ENCODE peak calls at places on chromosomes 12 and 14, in seven cellular contexts. P is HEK293T, C is heart right ventricle, T is AG08396, V is natural killer cell, R is keratinocyte, A is amygdala. U is an unnamed sample.
A peak's percentile ranks its signal among the peaks of the same experiment; 100 is the strongest.

GRCh38 chr14:26870096-26870495 is 272.3 kb upstream of the NOVA1 start:
- DNase-seq in A (no peak), C (no peak), V (no peak), R (no peak), P (no peak), T (no peak), U (no peak)

GRCh38 chr12:100576311-100577036 is 3.0 kb downstream of the GAS2L3 start:
- DNase-seq in C (no peak), A (no peak), T (peak; percentile 61), R (peak; percentile 41), P (peak; percentile 15), V (no peak), U (peak; percentile 75)

GRCh38 chr14:40219032-40219431 is 786.8 kb upstream of the FBXO33 start:
- DNase-seq in P (no peak), V (no peak), T (no peak), R (no peak), A (no peak), C (no peak), U (no peak)

GRCh38 chr14:35001624-35002023 is 18.8 kb downstream of the SRP54 start:
- DNase-seq in V (no peak), T (no peak), A (no peak), C (no peak), P (no peak), R (no peak), U (no peak)

GRCh38 chr12:77893918-77894317 is 63.2 kb downstream of the NAV3 start:
- DNase-seq in C (no peak), T (no peak), P (no peak), V (no peak), R (no peak), A (no peak), U (no peak)

GRCh38 chr12:62481843-62482540 is 15.4 kb downstream of the MON2 start:
- DNase-seq in P (no peak), V (no peak), C (no peak), R (no peak), T (peak; percentile 30), A (no peak), U (no peak)

GRCh38 chr12:98758331-98758730 is 113.2 kb downstream of the APAF1 start:
- DNase-seq in T (peak; percentile 63), P (no peak), A (no peak), C (no peak), V (no peak), R (no peak), U (no peak)

GRCh38 chr14:100532916-100533630 is 54.1 kb downstream of the BEGAIN start:
- DNase-seq in C (peak; percentile 6), T (peak; percentile 27), V (peak; percentile 13), P (no peak), A (no peak), R (no peak), U (no peak)

GRCh38 chr12:124637586-124637985 is 70.2 kb upstream of the NCOR2 start:
- DNase-seq in R (peak; percentile 70), V (no peak), C (no peak), T (no peak), P (no peak), A (no peak), U (no peak)

GRCh38 chr12:39138268-39138667 is 232.9 kb upstream of the CPNE8 start:
- DNase-seq in P (no peak), T (no peak), A (no peak), V (no peak), C (no peak), R (no peak), U (no peak)

GRCh38 chr12:122080149-122081107 is 1.9 kb downstream of the MLXIP start:
- DNase-seq in C (peak; percentile 70), V (no peak), T (peak; percentile 76), P (no peak), R (no peak), A (no peak), U (peak; percentile 81)

GRCh38 chr12:82904219-82904795 is 217.6 kb downstream of the TMTC2 start:
- DNase-seq in T (peak; percentile 4), P (no peak), R (no peak), V (no peak), A (no peak), C (no peak), U (no peak)

GRCh38 chr14:23056257-23056955 is 914 bp downstream of the CDH24 start:
- DNase-seq in A (no peak), T (peak; percentile 92), V (peak; percentile 67), C (peak; percentile 54), R (peak; percentile 58), P (peak; percentile 81), U (peak; percentile 59)

GRCh38 chr14:92425101-92425500 is 88.5 kb upstream of the RIN3 start:
- DNase-seq in P (no peak), A (no peak), V (no peak), R (no peak), T (peak; percentile 43), C (no peak), U (peak; percentile 17)

GRCh38 chr12:27280412-27280811 is 36.3 kb downstream of the STK38L start:
- DNase-seq in A (no peak), C (no peak), R (no peak), T (no peak), V (no peak), P (no peak), U (no peak)

GRCh38 chr12:53313996-53314395 is 7.4 kb downstream of the AAAS start:
- DNase-seq in A (no peak), R (no peak), V (no peak), C (no peak), T (no peak), P (no peak), U (no peak)

GRCh38 chr12:28882444-28882843 is 266.6 kb upstream of the FAR2 start:
- DNase-seq in P (no peak), V (no peak), C (no peak), T (no peak), A (no peak), R (peak; percentile 66), U (no peak)

GRCh38 chr14:31492759-31493498 is 5.1 kb upstream of the GPR33 start:
- DNase-seq in R (peak; percentile 17), T (no peak), P (no peak), C (no peak), V (no peak), A (no peak), U (no peak)

GRCh38 chr12:109625131-109625559 is 51.6 kb downstream of the MVK start:
- DNase-seq in P (no peak), V (no peak), A (peak; percentile 76), T (peak; percentile 70), C (peak; percentile 40), R (no peak), U (peak; percentile 46)

GRCh38 chr12:64691793-64692583 is 67.2 kb downstream of the GNS start:
- DNase-seq in T (no peak), A (no peak), P (peak; percentile 38), R (no peak), V (no peak), C (no peak), U (no peak)

GRCh38 chr12:16606201-16606849 is 363 bp upstream of the LMO3 start:
- DNase-seq in T (no peak), V (no peak), P (peak; percentile 29), R (no peak), C (no peak), A (no peak), U (no peak)

GRCh38 chr12:115866909-115867525 is 410.5 kb downstream of the MED13L start:
- DNase-seq in R (no peak), A (no peak), T (no peak), P (no peak), V (no peak), C (no peak), U (no peak)

GRCh38 chr14:60637490-60638452 is 11.5 kb downstream of the SIX1 start:
- DNase-seq in T (no peak), C (no peak), R (no peak), P (no peak), A (no peak), V (no peak), U (no peak)

GRCh38 chr12:131164096-131164872 is 210.6 kb downstream of the ADGRD1 start:
- DNase-seq in T (no peak), R (no peak), A (no peak), C (no peak), P (no peak), V (no peak), U (no peak)

GRCh38 chr14:64704743-64705405 is 650 bp downstream of the PLEKHG3 start:
- DNase-seq in C (no peak), P (peak; percentile 39), A (no peak), T (peak; percentile 62), R (no peak), V (peak; percentile 42), U (no peak)

GRCh38 chr14:104082807-104083206 is 2.7 kb upstream of the ASPG start:
- DNase-seq in C (peak; percentile 43), T (no peak), V (no peak), A (no peak), P (no peak), R (no peak), U (no peak)

GRCh38 chr14:36690301-36691020 is 28.8 kb downstream of the PAX9 start:
- DNase-seq in C (no peak), R (no peak), V (no peak), P (no peak), A (no peak), T (no peak), U (no peak)

GRCh38 chr12:19431407-19432308 is 7.6 kb upstream of the AEBP2 start:
- DNase-seq in T (peak; percentile 73), C (no peak), V (no peak), R (peak; percentile 90), P (no peak), A (no peak), U (no peak)

GRCh38 chr14:100955201-100955600 is 51.7 kb upstream of the RTL1 start:
- DNase-seq in V (no peak), T (peak; percentile 19), A (no peak), R (no peak), C (no peak), P (no peak), U (peak; percentile 23)

GRCh38 chr14:101078892-101079221 is 175.3 kb upstream of the RTL1 start:
- DNase-seq in R (no peak), V (peak; percentile 6), T (no peak), A (no peak), P (no peak), C (no peak), U (no peak)

GRCh38 chr14:51121096-51121495 is 26.2 kb upstream of the TRIM9 start:
- DNase-seq in T (no peak), V (no peak), R (no peak), A (no peak), P (no peak), C (no peak), U (no peak)

GRCh38 chr14:55929136-55929535 is 189.1 kb upstream of the PELI2 start:
- DNase-seq in C (no peak), P (peak; percentile 13), A (no peak), T (no peak), V (no peak), R (no peak), U (no peak)

GRCh38 chr14:100588671-100589070 is 1.5 kb upstream of the BEGAIN start:
- DNase-seq in T (no peak), A (no peak), P (no peak), V (no peak), C (no peak), R (no peak), U (no peak)

GRCh38 chr14:102508774-102509743 is 517 bp downstream of the ANKRD9 start:
- DNase-seq in R (no peak), A (no peak), T (peak; percentile 84), C (peak; percentile 71), P (peak; percentile 35), V (peak; percentile 52), U (no peak)

GRCh38 chr12:119016715-119017114 is 35.4 kb downstream of the SRRM4 start:
- DNase-seq in C (no peak), P (no peak), V (no peak), R (no peak), T (no peak), A (no peak), U (no peak)

GRCh38 chr14:71686677-71687076 is 245.6 kb upstream of the RGS6 start:
- DNase-seq in C (no peak), R (no peak), V (no peak), A (no peak), P (no peak), T (no peak), U (no peak)

U was measured in RCC 7860.